ENCODE peak calls at places on chromosomes 6 and 20, in five cellular contexts. O, L, F, V and J are unnamed samples. For H3K9me2, the result is how much of the 10 kb centered on the place peaks cover.

GRCh38 chr6:157219201-157220200 is 103.8 kb downstream of the TMEM242 start:
- DNase-seq in O (no peak), L (no peak), F (no peak), V (peak), J (no peak)

GRCh38 chr20:17560344-17561074 is 9.4 kb upstream of the DSTN start:
- DNase-seq in O (no peak), L (no peak), F (no peak), V (no peak), J (no peak)

GRCh38 chr20:1323256-1323655 is 5.7 kb downstream of the SDCBP2 start:
- DNase-seq in O (no peak), L (no peak), F (no peak), V (peak), J (no peak)

GRCh38 chr20:12276011-12276673 is 358.4 kb downstream of the BTBD3 start:
- DNase-seq in O (no peak), L (no peak), F (peak), V (no peak), J (no peak)

GRCh38 chr6:114342826-114343781 is at the start of gene HS3ST5:
- DNase-seq in O (peak), L (peak), F (peak), V (peak), J (no peak)

GRCh38 chr6:139722540-139722939 is 348.1 kb upstream of the CITED2 start:
- DNase-seq in O (no peak), L (no peak), F (no peak), V (no peak), J (no peak)

GRCh38 chr6:12543953-12544352 is 172.6 kb upstream of the PHACTR1 start:
- DNase-seq in O (no peak), L (no peak), F (no peak), V (no peak), J (no peak)

GRCh38 chr6:449486-450419 is 58.2 kb downstream of the IRF4 start:
- DNase-seq in O (no peak), L (no peak), F (no peak), V (no peak), J (no peak)

GRCh38 chr6:113894712-113895674 is 37.8 kb downstream of the MARCKS start:
- DNase-seq in O (no peak), L (no peak), F (no peak), V (peak), J (no peak)

GRCh38 chr20:62294516-62294915 is 8.3 kb upstream of the ADRM1 start:
- DNase-seq in O (no peak), L (no peak), F (no peak), V (no peak), J (no peak)

GRCh38 chr20:4026093-4026601 is 10.8 kb upstream of the RNF24 start:
- DNase-seq in O (peak), L (peak), F (no peak), V (peak), J (no peak)

GRCh38 chr6:107561325-107561724 is 71.4 kb downstream of the SOBP start:
- DNase-seq in O (no peak), L (no peak), F (no peak), V (no peak), J (no peak)

GRCh38 chr20:62755817-62756724 is 40.2 kb upstream of the MRGBP start:
- DNase-seq in O (no peak), L (no peak), F (no peak), V (peak), J (no peak)

GRCh38 chr6:22146581-22147468 is 150.0 kb downstream of the PRL start:
- DNase-seq in O (no peak), L (peak), F (no peak), V (peak), J (no peak)

GRCh38 chr6:72564231-72564630 is 57.6 kb upstream of the KCNQ5 start:
- DNase-seq in O (no peak), L (no peak), F (no peak), V (no peak), J (no peak)

GRCh38 chr6:34462561-34462971 is 3.3 kb upstream of the PACSIN1 start:
- DNase-seq in O (peak), L (peak), F (no peak), V (peak), J (no peak)

GRCh38 chr6:106383573-106383972 is 23.1 kb downstream of the CRYBG1 start:
- DNase-seq in O (no peak), L (no peak), F (no peak), V (peak), J (no peak)

GRCh38 chr20:40710608-40711007 is 21.6 kb upstream of the MAFB start:
- DNase-seq in O (no peak), L (no peak), F (no peak), V (peak), J (no peak)

GRCh38 chr6:158040051-158040803 is 58.6 kb downstream of the SYNJ2 start:
- DNase-seq in O (peak), L (peak), F (no peak), V (peak), J (no peak)

GRCh38 chr20:31864521-31865400 is 5.6 kb downstream of the DUSP15 start:
- DNase-seq in O (no peak), L (no peak), F (no peak), V (no peak), J (no peak)

GRCh38 chr6:18226451-18226850 is 37.9 kb downstream of the DEK start:
- DNase-seq in O (no peak), L (no peak), F (no peak), V (peak), J (no peak)

GRCh38 chr6:25991785-25992412 is 29.3 kb downstream of the TRIM38 start:
- DNase-seq in O (peak), L (peak), F (peak), V (peak), J (peak)

GRCh38 chr6:119368917-119369316 is 19.4 kb upstream of the MAN1A1 start:
- DNase-seq in O (no peak), L (no peak), F (no peak), V (no peak), J (no peak)

GRCh38 chr20:8860011-8860495 is 208.8 kb upstream of the PLCB4 start:
- DNase-seq in O (no peak), L (no peak), F (no peak), V (peak), J (no peak)

GRCh38 chr20:36959242-36959641 is 7.7 kb upstream of the SAMHD1 start:
- DNase-seq in O (no peak), L (no peak), F (no peak), V (no peak), J (no peak)

GRCh38 chr6:15577550-15578171 is 85.2 kb downstream of the DTNBP1 start:
- DNase-seq in O (no peak), L (no peak), F (no peak), V (no peak), J (no peak)

GRCh38 chr20:19712737-19713260 is 45.3 kb upstream of the RIN2 start:
- DNase-seq in O (no peak), L (no peak), F (no peak), V (no peak), J (no peak)
- H3K9me2 ChIP-seq in O (under half), L (under half), F (under half), V (under half), J (under half)

GRCh38 chr6:16961577-16961976 is 140.3 kb upstream of the STMND1 start:
- DNase-seq in O (no peak), L (no peak), F (no peak), V (peak), J (no peak)
- TF ChIP-seq EZH2phosphoT487 in O (no peak), L (no peak), F (no peak), V (no peak), J (no peak)

DNA sequence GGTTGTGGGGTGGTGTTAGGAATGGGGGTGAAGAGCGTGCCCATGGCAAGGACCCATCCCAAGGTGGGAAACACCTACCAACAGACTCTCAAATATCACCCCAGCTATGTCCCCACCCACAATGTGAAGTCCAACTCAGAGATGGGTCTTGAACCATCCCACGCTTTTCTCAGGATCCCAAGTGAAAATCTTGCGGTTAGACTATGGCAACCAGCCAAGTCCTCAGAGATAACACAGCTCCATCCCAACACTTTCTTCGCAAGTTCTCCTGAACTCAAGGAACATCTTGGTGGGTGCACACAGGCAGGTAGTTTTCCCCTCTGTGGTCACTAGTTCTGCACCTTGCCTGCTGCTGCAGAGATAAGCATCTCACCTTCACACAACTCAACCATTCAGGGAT is 116.0 kb downstream of the CDC5L start:
- DNase-seq in O (no peak), L (no peak), F (no peak), V (no peak), J (no peak)
- H3K9me2 ChIP-seq in O (under half), L (under half), F (under half), V (under half), J (under half)

DNA sequence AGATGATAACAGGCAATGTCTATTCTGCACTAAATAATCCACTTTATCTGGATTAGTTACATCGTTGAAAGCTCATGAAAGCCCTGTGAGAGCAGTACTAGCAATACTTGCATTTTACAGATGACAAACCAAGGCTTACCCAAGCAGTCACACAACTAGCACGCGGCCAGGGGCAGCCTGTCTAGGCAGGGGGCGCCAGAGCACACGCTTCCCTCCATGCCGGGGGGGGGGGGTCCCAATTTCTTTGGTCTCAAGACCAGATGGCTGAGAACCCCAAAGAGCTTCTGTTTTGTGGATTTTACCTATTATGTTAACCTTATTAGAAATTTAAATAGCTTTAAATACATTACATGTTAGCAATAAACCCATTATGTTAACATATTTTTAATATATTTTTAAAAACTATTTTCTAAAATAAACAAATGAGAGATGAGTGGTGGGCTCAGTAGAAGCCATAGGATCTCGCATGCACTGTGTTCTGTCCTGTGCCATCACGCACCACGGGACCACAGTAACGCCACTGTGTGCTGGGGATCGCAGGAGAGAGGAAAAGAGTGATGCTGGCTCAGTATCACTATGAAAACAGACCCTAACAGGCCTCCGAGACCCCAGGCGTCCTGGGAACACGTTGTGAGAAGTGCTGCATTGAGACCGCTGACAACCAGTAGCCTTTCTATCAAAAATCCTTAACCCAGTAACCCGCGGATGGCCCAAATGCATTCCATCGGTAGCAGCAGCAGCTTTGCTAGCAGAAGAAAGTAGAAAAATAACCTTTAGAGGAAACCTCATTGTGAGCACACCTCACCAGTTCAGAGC is 5.3 kb upstream of the PRR18 start:
- DNase-seq in O (peak), L (peak), F (peak), V (peak), J (peak)
- TF ChIP-seq EZH2phosphoT487 in O (no peak), L (no peak), F (no peak), V (no peak), J (no peak)

GRCh38 chr20:33280775-33281174 is 2.2 kb upstream of the BPIFB1 start:
- DNase-seq in O (no peak), L (no peak), F (no peak), V (no peak), J (no peak)
- H3K9me2 ChIP-seq in O (under half), L (under half), F (under half), V (under half), J (under half)

DNA sequence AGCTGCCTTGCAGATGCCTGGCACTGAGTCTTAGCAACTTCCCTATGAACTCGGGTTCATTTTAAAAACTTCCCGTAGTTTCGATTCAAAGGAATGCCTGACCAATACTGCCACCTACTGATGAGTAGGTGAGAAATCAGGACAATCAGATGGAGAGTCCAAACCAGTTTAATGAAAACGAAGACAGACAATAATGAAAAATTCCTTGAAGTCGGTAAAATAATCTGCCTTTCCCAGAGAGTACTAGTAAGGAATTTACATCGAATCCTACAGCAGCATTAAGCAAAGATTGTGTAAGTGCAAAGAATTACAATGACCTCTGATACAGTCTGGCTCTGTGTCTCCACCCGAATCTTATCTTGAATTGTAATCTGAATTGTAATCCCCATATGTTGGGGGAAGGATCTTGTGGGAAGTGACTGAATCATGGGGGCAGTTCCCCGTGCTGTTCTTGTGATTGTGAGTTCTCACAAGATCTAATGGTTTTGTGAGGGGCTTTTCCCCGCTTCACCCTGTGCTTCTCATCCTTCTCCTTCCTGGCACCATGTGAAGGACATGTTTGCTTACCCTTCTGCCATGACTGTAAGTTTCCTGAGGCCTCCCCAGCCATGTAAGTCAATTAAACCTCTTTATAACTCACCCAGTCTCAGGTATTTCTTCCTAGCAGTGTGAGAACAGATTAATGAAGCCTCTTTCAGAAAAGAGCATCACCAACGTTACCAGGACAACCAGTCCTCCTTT is 134.4 kb downstream of the ARHGAP18 start:
- DNase-seq in O (peak), L (peak), F (no peak), V (peak), J (peak)
- TF ChIP-seq EZH2phosphoT487 in O (no peak), L (no peak), F (no peak), V (no peak), J (no peak)